ENCODE peak calls at places on chromosomes 3 and 15, in six cellular contexts. U is activated T-helper 1 cell treated with anti-CD3 and anti-CD28 coated beads, Interleukin-12 subunit alpha, Interleukin-12 subunit beta, Interleukin-2, Interleukin-4 antibody, amounts not matched to agents 30 ng/mL and 10 ng/mL and 1 ng/mL, durations not matched to agents 14 hours and 24 hours and 36 hours; S is MV-4-11; N is Peyer's patch; I is BE2C; L is spleen. H is an unnamed sample.

GRCh38 chr3:160125188-160125587 is 100.0 kb upstream of the C3orf80 start:
- DNase-seq in U (no peak), S (no peak), N (no peak), I (no peak), L (no peak), H (no peak)

GRCh38 chr15:60372756-60373155 is 25.0 kb downstream of the ANXA2 start:
- DNase-seq in U (no peak), S (no peak), N (no peak), I (no peak), L (no peak), H (no peak)

GRCh38 chr3:142998439-142998838 is 2.9 kb upstream of the U2SURP start:
- DNase-seq in U (no peak), S (no peak), N (no peak), I (no peak), L (no peak), H (no peak)

GRCh38 chr15:64686130-64686735 is 89.2 kb downstream of the RBPMS2 start:
- DNase-seq in U (no peak), S (peak), N (no peak), I (peak), L (peak), H (peak)

GRCh38 chr3:31802981-31803380 is 178.1 kb downstream of the OSBPL10 start:
- DNase-seq in U (no peak), S (peak), N (peak), I (no peak), L (no peak), H (no peak)

GRCh38 chr15:69522361-69522760 is 69.7 kb downstream of the RPLP1 start:
- DNase-seq in U (no peak), S (no peak), N (peak), I (no peak), L (no peak), H (no peak)

GRCh38 chr3:149015383-149015782 is 24.0 kb downstream of the GYG1 start:
- DNase-seq in U (no peak), S (no peak), N (no peak), I (no peak), L (no peak), H (no peak)

GRCh38 chr15:97998307-97999071 is 38.0 kb downstream of the ARRDC4 start:
- DNase-seq in U (no peak), S (no peak), N (no peak), I (no peak), L (no peak), H (no peak)

GRCh38 chr15:40243126-40243810 is 4.4 kb downstream of the PAK6 start:
- DNase-seq in U (no peak), S (peak), N (peak), I (no peak), L (no peak), H (no peak)

GRCh38 chr15:73524919-73525318 is 82.0 kb downstream of the REC114 start:
- DNase-seq in U (no peak), S (no peak), N (no peak), I (no peak), L (no peak), H (no peak)

GRCh38 chr15:88331291-88331690 is 74.8 kb upstream of the NTRK3 start:
- DNase-seq in U (peak), S (peak), N (peak), I (peak), L (no peak), H (peak)

GRCh38 chr3:150408232-150409124 is at the start of gene TSC22D2:
- DNase-seq in U (peak), S (peak), N (peak), I (peak), L (peak), H (peak)

GRCh38 chr3:88031543-88032148 is 27.2 kb downstream of the CGGBP1 start:
- DNase-seq in U (no peak), S (no peak), N (no peak), I (no peak), L (no peak), H (peak)

GRCh38 chr3:159077860-159078259 is 276.0 kb downstream of the MFSD1 start:
- DNase-seq in U (no peak), S (no peak), N (no peak), I (no peak), L (no peak), H (no peak)